ENCODE peak calls at places on chromosomes 16 and 17, in ten cellular contexts. R, S, Q, M, J, N, F, B, A and H are unnamed samples.

GRCh38 chr16:69823831-69824563 is 61.9 kb downstream of the WWP2 start:
- DNase-seq in A (no peak), R (no peak), F (peak), S (peak), M (no peak), B (no peak), Q (no peak), N (no peak), J (no peak), H (no peak)

GRCh38 chr17:75077490-75078096 is 10.2 kb upstream of the SLC16A5 start:
- DNase-seq in R (no peak), M (no peak), F (peak), B (no peak), S (no peak), Q (peak), J (peak), N (no peak), A (peak), H (no peak)

GRCh38 chr16:29862383-29862883 is 593 bp downstream of the CDIPT start:
- DNase-seq in F (no peak), Q (no peak), A (no peak), S (no peak), J (no peak), N (no peak), R (peak), B (no peak), M (no peak), H (no peak)

GRCh38 chr16:22659933-22660332 is 149.2 kb downstream of the NPIPB5 start:
- DNase-seq in N (no peak), J (no peak), M (no peak), S (peak), A (no peak), R (no peak), Q (no peak), B (no peak), F (no peak), H (no peak)

GRCh38 chr17:63827801-63828221 is 348 bp upstream of the FTSJ3 start:
- DNase-seq in Q (no peak), N (no peak), B (no peak), R (no peak), S (no peak), A (no peak), M (no peak), J (no peak), F (no peak), H (no peak)

GRCh38 chr17:80030730-80031410 is 4.8 kb downstream of the TBC1D16 start:
- DNase-seq in A (no peak), N (no peak), R (no peak), J (no peak), F (no peak), M (no peak), Q (no peak), S (no peak), B (no peak), H (no peak)

GRCh38 chr16:24626251-24626650 is 86.9 kb downstream of the RBBP6 start:
- DNase-seq in N (no peak), S (no peak), A (no peak), M (no peak), J (no peak), B (no peak), F (peak), R (peak), Q (no peak), H (no peak)

GRCh38 chr17:43443381-43443780 is 40.4 kb upstream of the DHX8 start:
- DNase-seq in B (no peak), N (no peak), R (no peak), F (no peak), J (no peak), Q (no peak), M (no peak), S (no peak), A (no peak), H (no peak)

GRCh38 chr16:56415849-56416248 is 9.5 kb downstream of the AMFR start:
- DNase-seq in N (no peak), S (no peak), Q (no peak), B (no peak), M (no peak), J (no peak), R (no peak), A (no peak), F (no peak), H (no peak)

GRCh38 chr17:75135946-75136345 is 4.4 kb upstream of the NT5C start:
- DNase-seq in J (no peak), Q (no peak), F (no peak), B (no peak), N (no peak), R (no peak), M (no peak), S (no peak), A (no peak), H (no peak)

GRCh38 chr16:2515180-2515803 is 1.5 kb downstream of the ATP6V0C start:
- DNase-seq in B (no peak), S (no peak), F (no peak), A (no peak), J (no peak), Q (no peak), N (no peak), R (no peak), M (no peak), H (no peak)

GRCh38 chr16:82653550-82654511 is 27.1 kb downstream of the CDH13 start:
- DNase-seq in M (peak), S (no peak), J (no peak), B (peak), A (peak), Q (no peak), F (peak), R (peak), N (peak), H (no peak)

GRCh38 chr17:1746975-1747543 is 4.4 kb downstream of the SERPINF2 start:
- DNase-seq in R (no peak), M (no peak), Q (no peak), N (no peak), S (no peak), B (no peak), A (no peak), J (no peak), F (peak), H (no peak)

GRCh38 chr16:353404-354285 is 1.1 kb upstream of the AXIN1 start:
- DNase-seq in R (no peak), S (peak), B (no peak), A (no peak), F (no peak), N (no peak), M (no peak), Q (no peak), J (no peak), H (no peak)

GRCh38 chr16:50475170-50475569 is 73.0 kb upstream of the NKD1 start:
- DNase-seq in S (no peak), B (no peak), F (no peak), M (no peak), N (no peak), R (no peak), A (no peak), Q (no peak), J (no peak), H (no peak)

GRCh38 chr17:6078370-6078950 is 8.3 kb downstream of the WSCD1 start:
- DNase-seq in N (no peak), F (no peak), S (no peak), B (no peak), J (no peak), A (no peak), Q (no peak), R (no peak), M (no peak), H (no peak)

GRCh38 chr17:55324296-55324978 is 59.7 kb downstream of the HLF start:
- DNase-seq in S (no peak), A (no peak), B (no peak), R (no peak), N (no peak), F (no peak), J (no peak), Q (no peak), M (no peak), H (no peak)

GRCh38 chr17:5123343-5124124 is 7.7 kb downstream of the USP6 start:
- DNase-seq in F (no peak), S (peak), M (no peak), A (no peak), Q (no peak), R (no peak), N (no peak), B (no peak), J (peak), H (peak)

GRCh38 chr17:17545031-17545820 is 46.3 kb downstream of the PEMT start:
- DNase-seq in A (peak), N (no peak), J (peak), B (peak), F (peak), R (peak), Q (no peak), S (no peak), M (peak), H (no peak)

GRCh38 chr16:66872524-66872923 is 7.8 kb upstream of the PDP2 start:
- DNase-seq in B (no peak), M (no peak), J (no peak), N (no peak), S (no peak), Q (no peak), A (no peak), F (no peak), R (no peak), H (no peak)

GRCh38 chr16:30761427-30761927 is 385 bp downstream of the CFAP119 start:
- DNase-seq in M (peak), N (no peak), R (no peak), B (no peak), A (peak), J (no peak), S (no peak), F (peak), Q (peak), H (no peak)

GRCh38 chr17:31415004-31415454 is 23.6 kb downstream of the RAB11FIP4 start:
- DNase-seq in M (no peak), A (no peak), F (no peak), B (no peak), S (no peak), J (no peak), R (no peak), N (no peak), Q (no peak), H (no peak)

GRCh38 chr17:15076991-15077663 is 188.0 kb downstream of the PMP22 start:
- DNase-seq in B (no peak), J (no peak), N (no peak), S (no peak), F (no peak), R (no peak), A (no peak), Q (no peak), M (no peak), H (no peak)

GRCh38 chr16:84648595-84649510 is 542 bp downstream of the KLHL36 start:
- DNase-seq in N (no peak), M (no peak), R (no peak), B (no peak), J (peak), S (no peak), Q (peak), F (peak), A (no peak), H (no peak)

GRCh38 chr17:3049705-3050295 is 13.6 kb downstream of the OR1D5 start:
- DNase-seq in Q (no peak), B (no peak), J (no peak), S (peak), N (no peak), R (no peak), M (no peak), F (no peak), A (peak), H (no peak)

GRCh38 chr17:75721463-75722011 is 278 bp downstream of the ITGB4 start:
- DNase-seq in S (no peak), M (no peak), Q (no peak), R (no peak), A (peak), J (no peak), B (no peak), N (no peak), F (no peak), H (no peak)

GRCh38 chr16:88790312-88791150 is 5.5 kb upstream of the PIEZO1 start:
- DNase-seq in Q (no peak), S (no peak), J (peak), F (peak), R (no peak), B (no peak), N (no peak), M (no peak), A (peak), H (no peak)

GRCh38 chr16:77995843-77996455 is 26.4 kb upstream of the CLEC3A start:
- DNase-seq in A (no peak), M (no peak), S (no peak), Q (no peak), J (no peak), N (no peak), R (no peak), F (no peak), B (no peak), H (no peak)

GRCh38 chr16:69711115-69711740 is 15.1 kb downstream of the NQO1 start:
- DNase-seq in J (peak), B (peak), R (peak), A (peak), F (peak), N (peak), Q (no peak), M (peak), S (no peak), H (no peak)

GRCh38 chr16:2473999-2474876 is 689 bp upstream of the TBC1D24 start:
- DNase-seq in A (peak), S (no peak), M (no peak), Q (peak), J (no peak), N (no peak), R (no peak), F (peak), B (no peak), H (no peak)

DNA sequence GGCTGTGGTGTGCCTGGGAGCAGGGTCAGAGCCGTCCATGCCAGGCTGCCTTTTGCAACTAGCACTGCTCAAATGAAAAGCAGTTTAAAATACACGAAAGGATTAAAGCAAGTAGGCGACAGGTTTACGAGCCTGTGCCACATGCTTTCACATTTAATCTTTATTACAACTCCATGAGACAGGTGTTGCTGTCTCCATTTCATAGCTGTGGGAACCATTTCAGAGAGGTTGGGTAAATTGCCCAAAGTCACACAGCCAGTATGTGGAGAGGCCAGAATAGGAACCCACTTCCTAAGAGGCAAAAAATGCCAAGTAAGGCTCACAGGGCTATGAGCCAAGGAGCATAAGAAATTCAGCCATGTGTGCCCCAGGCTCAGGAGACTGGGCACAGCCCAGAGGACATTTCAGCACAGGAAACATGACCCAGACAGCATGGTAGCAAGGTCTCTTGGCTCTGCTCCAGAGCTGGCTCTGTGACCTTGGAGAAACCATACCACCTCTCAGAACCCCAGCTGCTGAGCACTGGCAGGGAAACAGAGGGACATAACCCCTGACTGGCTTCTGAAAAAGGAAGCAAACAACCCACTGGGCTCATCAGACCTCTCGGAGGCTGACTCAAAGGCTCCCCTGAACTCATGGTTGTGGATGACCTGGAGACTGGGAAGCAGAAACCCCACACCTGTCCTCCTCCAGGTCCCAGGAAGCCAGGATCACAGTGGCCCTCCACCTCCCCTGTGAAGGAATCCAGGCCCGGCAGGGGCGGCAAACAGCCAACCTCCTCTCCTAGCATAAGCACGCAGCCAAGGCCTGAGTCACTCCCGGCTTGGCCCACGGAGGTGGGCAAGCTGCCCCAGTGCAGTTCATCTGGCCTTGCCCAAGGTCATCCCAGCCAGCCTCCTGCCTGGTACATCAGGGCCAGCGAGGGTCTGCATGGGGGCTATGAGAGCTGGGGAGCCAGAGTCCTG is 40.3 kb upstream of the MRPS23 start:
- DNase-seq in S (peak), R (peak), Q (no peak), B (peak), M (peak), J (peak), A (peak), F (peak), N (no peak), H (no peak)
- TF ChIP-seq CTCF in S (no peak), R (peak), Q (no peak), B (peak), M (peak), J (no peak), A (no peak), F (peak), N (peak), H (no peak)

DNA sequence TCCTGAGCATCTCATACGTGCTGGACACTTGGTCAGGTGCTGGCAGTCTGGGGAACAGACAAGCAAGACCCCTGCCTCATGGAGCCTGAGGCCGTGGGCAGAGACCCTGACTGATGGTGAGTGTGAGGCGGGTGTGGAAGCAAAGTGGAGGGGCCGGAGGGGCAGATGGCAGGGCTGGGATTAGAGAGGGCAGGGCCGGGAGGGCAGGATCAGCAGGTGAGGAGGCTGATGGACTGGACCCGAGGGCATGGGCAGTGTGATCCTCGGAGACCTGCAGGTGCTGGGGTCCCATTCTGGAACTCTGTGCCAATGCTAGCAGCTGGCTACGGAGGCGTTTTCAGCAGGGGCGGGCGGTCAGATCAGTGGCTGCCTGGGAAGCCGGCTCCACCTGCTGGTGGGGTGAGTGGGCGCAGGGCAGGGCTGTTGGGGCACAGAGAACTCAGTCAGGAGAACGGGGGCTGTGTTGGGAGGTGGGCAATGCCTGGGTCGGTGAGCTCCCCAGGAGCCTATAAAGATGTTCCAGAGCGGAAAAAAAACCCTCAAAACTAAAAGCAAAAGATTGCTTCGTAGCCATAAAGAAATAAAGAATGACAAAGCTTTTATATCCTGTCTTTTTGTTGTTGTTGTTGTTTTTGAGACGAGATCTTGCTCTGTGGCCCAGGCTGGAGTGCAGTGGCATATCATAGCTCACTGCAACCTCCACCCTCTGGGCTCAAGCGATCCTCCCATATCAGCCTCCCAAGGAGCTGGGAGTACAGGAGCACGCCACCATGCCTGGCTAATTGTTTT is 8.9 kb upstream of the C16orf74 start:
- DNase-seq in Q (peak), M (no peak), F (no peak), J (no peak), B (no peak), S (no peak), N (no peak), R (no peak), A (no peak), H (no peak)
- TF ChIP-seq CTCF in Q (peak), M (peak), F (peak), J (no peak), B (peak), S (no peak), N (peak), R (peak), A (peak), H (peak)

GRCh38 chr17:73029941-73030340 is 62.5 kb downstream of the SLC39A11 start:
- DNase-seq in N (no peak), A (no peak), J (no peak), B (no peak), R (no peak), F (no peak), M (no peak), S (no peak), Q (no peak), H (no peak)
- TF ChIP-seq CTCF in N (no peak), A (no peak), J (no peak), B (no peak), R (no peak), F (no peak), M (no peak), S (no peak), Q (no peak), H (no peak)

GRCh38 chr16:89974860-89975259 is 26.3 kb downstream of the DEF8 start:
- DNase-seq in N (no peak), A (no peak), B (no peak), M (no peak), R (no peak), S (no peak), J (no peak), Q (no peak), F (no peak), H (no peak)

GRCh38 chr16:89973235-89973634 is 24.7 kb downstream of the DEF8 start:
- DNase-seq in N (no peak), M (no peak), S (no peak), A (no peak), F (no peak), Q (no peak), R (no peak), J (no peak), B (no peak), H (no peak)

GRCh38 chr16:89971495-89972243 is 23.1 kb downstream of the DEF8 start:
- DNase-seq in A (peak), B (no peak), S (no peak), N (no peak), J (no peak), M (no peak), F (no peak), R (peak), Q (peak), H (no peak)

GRCh38 chr16:89973654-89974335 is 25.2 kb downstream of the DEF8 start:
- DNase-seq in N (no peak), B (no peak), Q (no peak), S (no peak), M (no peak), R (no peak), J (no peak), F (no peak), A (no peak), H (no peak)

DNA sequence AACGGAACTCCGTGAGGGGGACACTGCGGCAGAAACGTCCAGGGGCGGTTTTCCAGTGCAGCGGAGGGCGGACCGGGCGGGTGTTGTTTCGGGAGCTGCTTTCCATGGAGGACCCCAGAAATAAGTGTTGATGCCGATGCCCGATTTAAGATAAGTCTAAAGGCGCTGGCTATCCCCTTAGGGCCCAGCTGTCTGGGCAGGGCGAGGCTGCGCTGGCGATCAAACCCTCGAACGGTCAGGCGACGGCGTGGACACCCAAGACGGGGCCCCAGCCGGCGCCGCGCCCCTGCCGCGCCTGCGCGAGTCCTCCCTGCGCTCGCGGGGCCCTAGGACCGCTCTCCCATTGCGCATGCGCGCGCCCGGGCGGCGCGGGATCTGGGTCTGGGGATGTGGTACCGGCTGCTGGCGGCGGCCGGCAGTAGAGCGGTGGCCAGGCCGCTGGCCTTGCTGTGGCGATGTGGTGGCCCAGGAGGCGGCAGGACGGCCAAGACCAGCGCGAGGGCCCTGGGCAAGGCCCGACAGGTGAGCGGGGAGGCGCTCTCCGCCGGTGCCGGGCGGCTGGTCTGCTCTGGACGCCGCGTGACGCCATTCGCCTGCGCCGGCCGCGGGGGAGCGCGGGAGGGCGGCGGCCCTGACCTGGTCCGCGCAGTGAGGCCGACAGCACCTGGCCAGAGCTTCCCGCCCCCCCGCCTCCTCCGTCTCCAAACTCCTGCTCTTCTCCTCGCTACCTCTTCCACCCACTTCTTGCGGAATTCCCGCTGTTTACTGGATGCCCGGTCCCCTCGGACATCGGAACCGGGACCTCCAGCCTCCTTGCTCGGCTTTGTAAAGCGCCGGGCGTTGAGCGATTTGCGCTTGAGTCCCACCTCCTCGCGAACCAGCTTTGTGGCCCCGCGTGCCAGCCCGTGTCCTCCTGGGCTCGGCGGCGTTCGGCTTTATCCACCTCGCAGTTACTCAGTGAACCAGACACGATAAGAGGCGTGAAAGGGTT is 24.0 kb downstream of the DEF8 start:
- DNase-seq in F (peak), A (peak), R (peak), M (peak), S (peak), B (peak), Q (peak), J (peak), N (peak), H (peak)
- TF ChIP-seq CTCF in F (no peak), A (no peak), R (no peak), M (no peak), S (no peak), B (no peak), Q (no peak), J (no peak), N (no peak), H (no peak)